ENCODE peak calls at places on chromosomes 3 and 15, in six cellular contexts. G is caudate nucleus; X is RKO; E is activated CD4-positive, CD25-positive, alpha-beta regulatory T cell; R is activated T-helper 1 cell treated with Interleukin-2 at 50 U/mL for 16 hours; P is ascending aorta. C is an unnamed sample.

GRCh38 chr3:145865329-145865904 is 295.6 kb downstream of the PLOD2 start:
- DNase-seq in G (no peak), X (no peak), E (no peak), R (no peak), P (no peak), C (no peak)

GRCh38 chr3:146546366-146546965 is 2.1 kb upstream of the PLSCR1 start:
- DNase-seq in G (no peak), X (no peak), E (no peak), R (no peak), P (no peak), C (no peak)

GRCh38 chr3:58924581-58924980 is 125.2 kb downstream of the CFAP20DC start:
- DNase-seq in G (no peak), X (no peak), E (no peak), R (no peak), P (no peak), C (no peak)

GRCh38 chr15:23073890-23074631 is 34.7 kb upstream of the TUBGCP5 start:
- DNase-seq in G (peak; percentile 20), X (no peak), E (no peak), R (no peak), P (no peak), C (peak; percentile 46)

GRCh38 chr15:90679959-90680358 is 37.2 kb upstream of the BLM start:
- DNase-seq in G (no peak), X (no peak), E (no peak), R (no peak), P (no peak), C (no peak)

GRCh38 chr3:173584834-173585831 is 187.6 kb downstream of the NLGN1 start:
- DNase-seq in G (peak; percentile 60), X (no peak), E (no peak), R (no peak), P (no peak), C (no peak)

GRCh38 chr15:39591141-39591895 is 10.4 kb downstream of the THBS1 start:
- DNase-seq in G (no peak), X (no peak), E (no peak), R (no peak), P (no peak), C (no peak)

GRCh38 chr3:72031581-72031980 is 246.6 kb upstream of the PROK2 start:
- DNase-seq in G (no peak), X (peak; percentile 30), E (no peak), R (no peak), P (peak; percentile 26), C (no peak)

GRCh38 chr3:25621087-25621486 is 43.6 kb downstream of the TOP2B start:
- DNase-seq in G (no peak), X (peak; percentile 6), E (no peak), R (no peak), P (no peak), C (no peak)

GRCh38 chr3:197154-197855 is 742 bp downstream of the CHL1 start:
- DNase-seq in G (no peak), X (no peak), E (no peak), R (no peak), P (no peak), C (peak; percentile 54)

GRCh38 chr3:114052216-114052615 is 4.1 kb downstream of the CCDC191 start:
- DNase-seq in G (no peak), X (no peak), E (no peak), R (no peak), P (no peak), C (no peak)

GRCh38 chr3:32819581-32820348 is 2.0 kb downstream of the TRIM71 start:
- DNase-seq in G (no peak), X (no peak), E (no peak), R (no peak), P (no peak), C (no peak)

GRCh38 chr3:123076496-123077418 is 9.9 kb downstream of the PDIA5 start:
- DNase-seq in G (no peak), X (no peak), E (no peak), R (no peak), P (no peak), C (no peak)

GRCh38 chr3:188174309-188175044 is 20.5 kb downstream of the LPP start:
- DNase-seq in G (no peak), X (no peak), E (no peak), R (no peak), P (no peak), C (no peak)

GRCh38 chr15:77266708-77267387 is 153.1 kb downstream of the PEAK1 start:
- DNase-seq in G (no peak), X (no peak), E (no peak), R (no peak), P (no peak), C (no peak)

GRCh38 chr3:154235330-154235729 is 89.0 kb downstream of the DHX36 start:
- DNase-seq in G (no peak), X (peak; percentile 14), E (no peak), R (no peak), P (no peak), C (no peak)

GRCh38 chr3:111768571-111769100 is 90.4 kb upstream of the PHLDB2 start:
- DNase-seq in G (no peak), X (peak; percentile 44), E (no peak), R (no peak), P (no peak), C (no peak)

GRCh38 chr3:99500485-99500884 is 137.9 kb upstream of the COL8A1 start:
- DNase-seq in G (no peak), X (no peak), E (no peak), R (no peak), P (no peak), C (no peak)

GRCh38 chr15:41926184-41927056 is 32.6 kb upstream of the SPTBN5 start:
- DNase-seq in G (no peak), X (no peak), E (no peak), R (no peak), P (no peak), C (no peak)

GRCh38 chr3:61299981-61300380 is 48.7 kb upstream of the FHIT start:
- DNase-seq in G (no peak), X (no peak), E (no peak), R (no peak), P (no peak), C (no peak)

GRCh38 chr3:149830902-149831301 is 17.9 kb downstream of the RNF13 start:
- DNase-seq in G (no peak), X (no peak), E (no peak), R (no peak), P (no peak), C (no peak)

GRCh38 chr3:102444101-102444500 is 9.3 kb downstream of the ZPLD1 start:
- DNase-seq in G (no peak), X (no peak), E (no peak), R (no peak), P (no peak), C (no peak)

GRCh38 chr15:90259524-90259923 is 5.9 kb upstream of the NGRN start:
- DNase-seq in G (no peak), X (no peak), E (no peak), R (no peak), P (no peak), C (no peak)

GRCh38 chr15:74863239-74864056 is 9.7 kb downstream of the SCAMP2 start:
- DNase-seq in G (no peak), X (peak; percentile 41), E (no peak), R (no peak), P (no peak), C (no peak)

GRCh38 chr3:69181592-69182211 is 59.3 kb upstream of the LMOD3 start:
- DNase-seq in G (peak; percentile 43), X (no peak), E (no peak), R (no peak), P (no peak), C (peak; percentile 46)

GRCh38 chr3:114758828-114759709 is 388.0 kb downstream of the ZBTB20 start:
- DNase-seq in G (no peak), X (no peak), E (no peak), R (no peak), P (no peak), C (no peak)

GRCh38 chr3:61890586-61890985 is 329.2 kb downstream of the PTPRG start:
- DNase-seq in G (no peak), X (no peak), E (no peak), R (no peak), P (no peak), C (no peak)

GRCh38 chr3:144272715-144273114 is 301.1 kb downstream of the DIPK2A start:
- DNase-seq in G (no peak), X (no peak), E (no peak), R (no peak), P (no peak), C (no peak)

GRCh38 chr3:33115024-33115768 is 1.4 kb downstream of the CRTAP start:
- DNase-seq in G (peak; percentile 27), X (peak; percentile 95), E (no peak), R (no peak), P (peak; percentile 82), C (peak; percentile 11)

GRCh38 chr3:134974621-134975020 is 179.6 kb downstream of the EPHB1 start:
- DNase-seq in G (no peak), X (no peak), E (no peak), R (no peak), P (no peak), C (no peak)

GRCh38 chr3:194573680-194574437 is 59.4 kb downstream of the TMEM44 start:
- DNase-seq in G (no peak), X (peak; percentile 41), E (no peak), R (no peak), P (no peak), C (peak; percentile 13)

GRCh38 chr15:95874625-95875024 is 455.9 kb upstream of the NR2F2 start:
- DNase-seq in G (no peak), X (no peak), E (no peak), R (no peak), P (no peak), C (no peak)

GRCh38 chr3:30347679-30348216 is 258.7 kb upstream of the TGFBR2 start:
- DNase-seq in G (no peak), X (peak; percentile 88), E (no peak), R (no peak), P (no peak), C (no peak)